ENCODE peak calls at places on chromosomes 6 and 20, in four cellular contexts. One of them, this sample, is unnamed.

GRCh38 chr6:132401941-132402275 is 633 bp upstream of the MOXD1 start:
- DNase-seq in HepG2: no peak
- DNase-seq in K562: no peak
- DNase-seq in HCT116: no peak
- DNase-seq in this sample: no peak

GRCh38 chr20:63517376-63518309 is 2.9 kb upstream of the PPDPF start:
- DNase-seq in HepG2: no peak
- DNase-seq in K562: no peak
- DNase-seq in HCT116: no peak
- DNase-seq in this sample: no peak

GRCh38 chr6:40258531-40258930 is 324.3 kb upstream of the MOCS1 start:
- DNase-seq in HepG2: no peak
- DNase-seq in K562: no peak
- DNase-seq in HCT116: no peak
- DNase-seq in this sample: no peak

GRCh38 chr6:125153541-125154183 is at the start of gene TPD52L1:
- DNase-seq in HepG2: peak; percentile 66
- DNase-seq in K562: peak; percentile 87
- DNase-seq in HCT116: peak; percentile 76
- DNase-seq in this sample: peak; percentile 25

GRCh38 chr20:10634683-10635411 is 39.0 kb downstream of the JAG1 start:
- DNase-seq in HepG2: no peak
- DNase-seq in K562: no peak
- DNase-seq in HCT116: no peak
- DNase-seq in this sample: no peak

GRCh38 chr6:28402197-28402596 is 2.6 kb upstream of the ZSCAN12 start:
- DNase-seq in HepG2: no peak
- DNase-seq in K562: no peak
- DNase-seq in HCT116: no peak
- DNase-seq in this sample: no peak

GRCh38 chr6:74731921-74732320 is 473.9 kb downstream of the COL12A1 start:
- DNase-seq in HepG2: no peak
- DNase-seq in K562: no peak
- DNase-seq in HCT116: no peak
- DNase-seq in this sample: no peak

GRCh38 chr20:53957421-53958172 is 112.8 kb downstream of the BCAS1 start:
- DNase-seq in HepG2: no peak
- DNase-seq in K562: no peak
- DNase-seq in HCT116: no peak
- DNase-seq in this sample: no peak

GRCh38 chr6:33856655-33857054 is 52.9 kb upstream of the MLN start:
- DNase-seq in HepG2: no peak
- DNase-seq in K562: no peak
- DNase-seq in HCT116: no peak
- DNase-seq in this sample: no peak

GRCh38 chr6:32666420-32667300 is at the start of gene HLA-DQB1:
- DNase-seq in HepG2: peak; percentile 22
- DNase-seq in K562: no peak
- DNase-seq in HCT116: peak; percentile 75
- DNase-seq in this sample: no peak

GRCh38 chr6:67210450-67210849 is 1424.6 kb upstream of the ADGRB3 start:
- DNase-seq in HepG2: no peak
- DNase-seq in K562: no peak
- DNase-seq in HCT116: no peak
- DNase-seq in this sample: no peak

DNA sequence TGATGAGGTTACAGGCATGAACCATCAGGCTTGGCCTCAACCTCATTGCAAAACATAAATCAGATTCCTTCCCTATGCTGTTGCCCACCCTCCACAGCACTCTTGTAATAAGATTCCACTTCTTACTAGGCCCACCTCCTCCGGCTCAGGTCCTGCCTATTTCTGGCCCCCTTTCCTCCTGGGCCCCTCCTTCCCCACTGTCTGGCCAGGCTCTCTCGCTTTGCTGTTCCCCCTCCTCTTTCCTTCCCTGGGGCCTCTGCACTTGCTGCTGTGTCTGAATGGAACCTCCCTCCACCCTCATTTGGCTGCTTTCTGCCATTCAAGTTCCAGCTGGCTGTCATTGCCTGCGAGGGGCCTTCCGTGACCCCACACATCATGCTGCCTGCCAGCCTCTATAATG is 38.9 kb downstream of the ARHGAP40 start:
- DNase-seq in HepG2: no peak
- DNase-seq in K562: no peak
- DNase-seq in HCT116: no peak
- DNase-seq in this sample: no peak
- TF ChIP-seq TCF7L2 in HepG2: no peak
- TF ChIP-seq TCF7L2 in K562: no peak
- TF ChIP-seq TCF7L2 in HCT116: no peak
- TF ChIP-seq TCF7L2 in this sample: no peak

GRCh38 chr6:2110504-2110903 is 134.9 kb downstream of the GMDS start:
- DNase-seq in HepG2: no peak
- DNase-seq in K562: no peak
- DNase-seq in HCT116: no peak
- DNase-seq in this sample: no peak
- H3K4me3 ChIP-seq in HepG2: no peak overlapping the region
- H3K4me3 ChIP-seq in K562: no peak overlapping the region
- H3K4me3 ChIP-seq in HCT116: no peak overlapping the region
- H3K4me3 ChIP-seq in this sample: no peak overlapping the region

GRCh38 chr6:89352329-89353117 is at the start of gene UBE2J1:
- DNase-seq in HepG2: peak; percentile 80
- DNase-seq in K562: peak; percentile 78
- DNase-seq in HCT116: peak; percentile 57
- DNase-seq in this sample: no peak

GRCh38 chr6:89347825-89348224 is 4.7 kb downstream of the UBE2J1 start:
- DNase-seq in HepG2: no peak
- DNase-seq in K562: no peak
- DNase-seq in HCT116: no peak
- DNase-seq in this sample: no peak

GRCh38 chr6:89348372-89348771 is 4.2 kb downstream of the UBE2J1 start:
- DNase-seq in HepG2: no peak
- DNase-seq in K562: no peak
- DNase-seq in HCT116: no peak
- DNase-seq in this sample: no peak

GRCh38 chr6:89351632-89352328 is 742 bp downstream of the UBE2J1 start:
- DNase-seq in HepG2: no peak
- DNase-seq in K562: no peak
- DNase-seq in HCT116: no peak
- DNase-seq in this sample: no peak

DNA sequence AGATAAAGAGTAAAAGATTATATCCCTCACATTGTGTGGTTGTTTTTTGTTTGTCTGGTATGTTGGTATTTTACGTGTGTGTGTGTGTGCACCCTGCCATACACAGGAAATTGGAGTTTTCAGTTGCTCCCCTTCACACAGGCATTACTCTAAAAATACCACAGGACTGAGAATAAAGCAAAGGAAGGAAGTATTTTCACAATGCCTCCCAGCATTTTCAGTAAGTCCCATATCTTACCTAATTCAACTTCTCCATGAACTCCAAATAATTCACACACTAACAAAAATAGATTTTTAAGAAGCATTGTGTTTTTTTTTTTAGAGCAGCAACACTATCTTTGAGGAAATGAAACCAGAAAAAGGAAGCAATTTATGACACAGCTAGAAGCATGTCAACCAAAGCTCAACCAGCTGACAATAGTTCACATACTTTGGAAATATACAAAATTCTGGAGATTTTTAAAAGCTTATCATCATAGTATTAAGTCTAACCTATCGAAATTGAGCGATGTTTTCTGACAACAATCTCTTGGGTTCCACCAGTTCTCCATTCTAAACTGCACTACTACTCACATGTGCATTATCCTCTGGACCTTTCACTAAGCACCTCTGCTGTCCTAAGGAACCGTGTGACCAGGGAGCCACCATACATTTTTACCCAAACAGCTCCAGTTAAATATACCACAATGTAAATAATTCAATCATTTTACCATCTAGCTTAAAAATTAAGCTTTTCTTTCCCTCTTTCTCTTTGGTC is 2.1 kb downstream of the UBE2J1 start:
- DNase-seq in HepG2: no peak
- DNase-seq in K562: no peak
- DNase-seq in HCT116: no peak
- DNase-seq in this sample: no peak
- TF ChIP-seq TCF7L2 in HepG2: no peak
- TF ChIP-seq TCF7L2 in K562: no peak
- TF ChIP-seq TCF7L2 in HCT116: no peak
- TF ChIP-seq TCF7L2 in this sample: no peak

DNA sequence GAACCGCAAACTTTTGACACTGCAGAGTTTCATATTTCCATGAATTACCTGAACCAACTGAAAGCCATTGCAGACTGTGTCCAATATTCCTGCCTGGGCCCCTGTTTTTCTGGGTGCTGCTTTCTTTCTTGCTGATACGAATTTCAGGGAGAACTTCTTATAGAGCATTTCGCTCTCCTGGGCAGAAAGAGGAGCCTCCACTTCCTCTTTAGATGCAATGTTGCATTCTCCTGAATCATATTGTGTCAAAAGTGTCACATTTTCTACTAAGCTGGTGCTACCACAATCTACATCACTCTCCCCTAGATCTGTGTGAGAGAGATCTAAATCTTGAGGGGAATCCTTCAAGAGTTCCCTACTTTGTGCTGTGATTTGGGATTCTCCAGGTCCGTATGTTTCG is 102.5 kb downstream of the DST start:
- DNase-seq in HepG2: no peak
- DNase-seq in K562: no peak
- DNase-seq in HCT116: no peak
- DNase-seq in this sample: no peak
- H3K4me3 ChIP-seq in HepG2: peak overlapping the region; percentile 81
- H3K4me3 ChIP-seq in K562: no peak overlapping the region
- H3K4me3 ChIP-seq in HCT116: no peak overlapping the region
- H3K4me3 ChIP-seq in this sample: peak overlapping the region; percentile 78

This sample was measured in Panc1.